ENCODE peak calls at places on chromosomes 6 and 20, in five cellular contexts. V is K562, F is HepG2, L is GM12878, W is GM12892. Z is an unnamed sample.

GRCh38 chr6:162554531-162554930 is 173.0 kb downstream of the PRKN start:
- DNase-seq in V (no peak), W (no peak), F (no peak), L (no peak), Z (no peak)

GRCh38 chr20:8231038-8231437 is 99.0 kb downstream of the PLCB1 start:
- DNase-seq in L (no peak), W (no peak), V (no peak), F (no peak), Z (no peak)

GRCh38 chr6:41586564-41586963 is 40.4 kb downstream of the FOXP4 start:
- DNase-seq in L (no peak), F (no peak), W (no peak), V (no peak), Z (no peak)

GRCh38 chr20:7193681-7194080 is 426.2 kb downstream of the BMP2 start:
- DNase-seq in F (no peak), V (no peak), W (no peak), L (no peak), Z (no peak)

GRCh38 chr6:160930547-160931377 is 60.8 kb upstream of the MAP3K4 start:
- DNase-seq in F (peak; percentile 30), L (no peak), V (peak; percentile 28), W (peak; percentile 61), Z (peak; percentile 67)

GRCh38 chr6:132023490-132023889 is 72.3 kb upstream of the CCN2 start:
- DNase-seq in F (peak; percentile 50), W (no peak), V (no peak), L (no peak), Z (no peak)

GRCh38 chr20:35004749-35005462 is 49.2 kb downstream of the MYH7B start:
- DNase-seq in V (no peak), F (no peak), W (no peak), L (no peak), Z (peak; percentile 10)

GRCh38 chr6:156954191-156954590 is 177.0 kb downstream of the ARID1B start:
- DNase-seq in L (no peak), F (no peak), V (no peak), W (no peak), Z (no peak)

GRCh38 chr6:100281471-100281878 is 183.2 kb downstream of the SIM1 start:
- DNase-seq in W (no peak), F (no peak), L (no peak), V (no peak), Z (no peak)

GRCh38 chr6:136138003-136138402 is 112.1 kb downstream of the MTFR2 start:
- DNase-seq in F (no peak), W (no peak), V (no peak), L (no peak), Z (no peak)

GRCh38 chr6:118354641-118355040 is 193.5 kb upstream of the PLN start:
- DNase-seq in F (no peak), W (no peak), V (no peak), L (peak; percentile 44), Z (peak; percentile 9)

GRCh38 chr6:136968831-136969230 is 46.7 kb downstream of the SLC35D3 start:
- DNase-seq in L (no peak), W (no peak), V (peak; percentile 21), F (no peak), Z (no peak)

GRCh38 chr6:167094436-167094819 is 28.5 kb upstream of the CCR6 start:
- DNase-seq in L (no peak), V (no peak), F (no peak), W (no peak), Z (no peak)

GRCh38 chr6:158863646-158864045 is 44.5 kb upstream of the EZR start:
- DNase-seq in V (no peak), L (no peak), W (no peak), F (no peak), Z (no peak)

GRCh38 chr6:13420269-13420668 is 67.1 kb downstream of the GFOD1 start:
- DNase-seq in F (no peak), V (no peak), L (no peak), W (no peak), Z (no peak)

GRCh38 chr6:13421425-13422057 is 65.9 kb downstream of the GFOD1 start:
- DNase-seq in V (no peak), F (no peak), W (no peak), L (no peak), Z (no peak)

GRCh38 chr6:13423292-13423691 is 64.1 kb downstream of the GFOD1 start:
- DNase-seq in L (no peak), F (no peak), V (no peak), W (no peak), Z (no peak)

GRCh38 chr6:13425270-13425905 is 62.0 kb downstream of the GFOD1 start:
- DNase-seq in V (no peak), F (no peak), L (no peak), W (no peak), Z (no peak)

GRCh38 chr6:13422601-13423247 is 64.7 kb downstream of the GFOD1 start:
- DNase-seq in V (no peak), F (no peak), W (no peak), L (no peak), Z (no peak)
- TF ChIP-seq POLR2AphosphoS5 in V (no peak), F (no peak), W (no peak), L (no peak), Z (no peak)

GRCh38 chr6:124960757-124961467 is 1.3 kb upstream of the RNF217 start:
- DNase-seq in F (no peak), W (no peak), L (no peak), V (peak; percentile 33), Z (no peak)
- TF ChIP-seq TAF1 in F (no peak), W (no peak), L (no peak), V (no peak), Z (no peak)

GRCh38 chr6:154928325-154928922 is 66.7 kb upstream of the TIAM2 start:
- DNase-seq in L (peak; percentile 12), F (peak; percentile 73), V (peak; percentile 80), W (peak; percentile 36), Z (peak; percentile 29)
- TF ChIP-seq POLR2A in L (no peak), F (no peak), V (no peak), W (no peak), Z (no peak)

GRCh38 chr20:49505518-49505917 is 23.1 kb upstream of the KCNB1 start:
- DNase-seq in W (no peak), F (no peak), V (no peak), L (no peak), Z (no peak)
- TF ChIP-seq POLR2AphosphoS5 in W (no peak), F (no peak), V (no peak), L (no peak), Z (no peak)

DNA sequence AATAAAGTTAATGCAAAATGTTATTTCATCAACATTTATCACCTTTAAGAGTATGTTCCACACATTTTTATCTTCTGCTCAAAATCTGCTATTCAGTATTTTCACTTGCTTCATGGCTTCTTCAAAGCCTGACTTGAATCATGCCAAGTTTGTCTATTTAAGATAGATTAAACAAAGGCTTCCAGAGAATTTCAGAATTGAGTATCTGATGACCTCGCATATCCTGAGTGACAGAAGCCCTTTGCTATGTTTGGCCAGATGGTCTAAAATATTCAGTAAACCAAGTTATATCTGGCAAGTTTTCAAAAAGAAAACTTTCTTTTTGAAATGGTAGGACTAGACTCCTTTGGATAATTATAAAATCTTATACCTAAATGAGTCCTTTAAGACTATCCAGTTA is 348.9 kb upstream of the KCNQ5 start:
- DNase-seq in V (no peak), F (no peak), L (no peak), W (no peak), Z (no peak)
- TF ChIP-seq TAF1 in V (no peak), F (no peak), L (no peak), W (no peak), Z (no peak)

GRCh38 chr20:60257671-60258070 is 299.4 kb downstream of the CDH26 start:
- DNase-seq in W (no peak), L (no peak), V (no peak), F (no peak), Z (no peak)
- TF ChIP-seq POLR2A in W (no peak), L (no peak), V (no peak), F (no peak), Z (no peak)

DNA sequence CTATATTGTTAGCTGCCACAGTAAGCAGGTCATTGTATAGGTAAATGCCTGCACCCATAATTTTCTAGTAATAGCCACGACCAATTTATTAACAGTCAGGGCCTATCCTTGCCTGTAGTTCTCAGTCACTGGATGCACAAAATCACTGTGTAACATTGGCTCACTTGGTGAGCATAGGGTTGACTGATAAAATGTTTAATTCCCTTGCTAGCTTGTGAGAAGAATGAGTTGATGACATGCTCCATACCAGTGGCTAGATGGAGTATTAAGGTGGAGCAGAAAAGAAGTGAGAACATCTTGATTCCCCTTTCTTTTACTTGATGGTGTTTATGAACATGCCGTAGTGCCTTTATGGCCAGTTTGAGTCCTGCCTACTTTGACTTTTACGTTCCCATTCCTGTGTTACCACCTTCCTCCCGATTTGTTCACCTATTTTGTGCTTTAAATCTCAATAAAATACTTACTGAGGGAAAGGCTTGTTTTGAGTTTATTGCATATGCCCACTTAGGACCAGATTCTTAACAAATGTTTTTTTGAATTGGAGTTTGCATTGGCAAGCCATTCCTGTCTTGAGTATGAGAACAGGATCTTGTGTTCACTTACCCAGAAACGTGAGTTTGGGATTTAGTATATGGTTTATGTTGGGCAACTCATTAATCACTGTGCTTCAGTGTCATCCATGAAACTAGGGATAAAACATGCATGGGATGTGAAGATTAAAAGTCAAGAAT is 5.6 kb downstream of the SRSF6 start:
- DNase-seq in L (no peak), W (no peak), F (no peak), V (no peak), Z (no peak)
- TF ChIP-seq POLR2AphosphoS5 in L (peak; percentile 80), W (peak; percentile 92), F (peak; percentile 38), V (no peak), Z (peak; percentile 90)

GRCh38 chr6:33993653-33994052 is 152.2 kb downstream of the GRM4 start:
- DNase-seq in F (no peak), W (no peak), L (no peak), V (no peak), Z (no peak)
- TF ChIP-seq TAF1 in F (no peak), W (no peak), L (no peak), V (no peak), Z (no peak)

DNA sequence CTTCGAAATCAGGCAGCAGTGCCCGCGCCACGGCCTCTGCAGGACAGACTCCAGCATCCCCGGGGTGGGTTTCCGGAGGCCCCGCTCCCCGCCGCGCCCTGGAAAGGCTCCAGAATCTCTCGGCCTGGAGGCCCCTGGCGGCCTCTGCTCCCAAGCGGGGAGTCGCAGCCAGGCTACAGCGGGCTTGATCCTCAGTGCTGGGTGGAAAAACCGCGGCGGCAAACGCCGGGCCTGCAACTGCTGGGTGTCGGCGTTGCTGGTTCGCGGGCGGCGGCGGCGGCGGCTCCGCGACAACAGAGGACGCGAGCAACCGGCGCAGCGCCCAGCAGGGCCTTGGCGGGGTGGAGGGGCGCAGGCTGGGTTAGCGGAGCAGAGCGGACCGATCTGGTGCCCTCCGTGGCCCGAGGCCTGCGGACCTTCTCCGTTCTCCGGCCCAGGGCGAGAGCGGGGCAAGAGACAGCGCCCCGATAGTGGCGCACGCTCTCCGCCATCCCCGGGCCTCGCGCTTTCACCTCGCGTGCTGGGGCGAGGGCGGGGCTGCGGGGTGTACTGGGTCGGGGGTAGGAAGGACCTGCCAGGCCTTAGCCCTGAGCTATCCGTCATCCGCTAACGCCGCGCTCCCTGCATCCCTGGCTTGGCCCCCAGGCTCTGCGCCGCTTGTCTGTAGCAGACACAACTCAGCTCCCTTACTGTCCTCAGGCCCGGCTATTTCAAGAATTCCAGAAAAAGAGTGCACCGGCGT is 3.4 kb upstream of the ZNF292 start:
- DNase-seq in F (no peak), W (peak; percentile 42), V (no peak), L (no peak), Z (peak; percentile 38)
- TF ChIP-seq POLR2A in F (no peak), W (peak; percentile 79), V (no peak), L (peak; percentile 95), Z (peak; percentile 80)